ENCODE peak calls at places on chromosomes 5 and 9, in six cellular contexts. N is LoVo; F is psoas muscle; M is mesothelial cell of epicardium; H is stimulated activated CD4-positive, alpha-beta T cell treated with anti-CD3 and anti-CD28 coated beads, TNF-alpha, amount 100 ng/mL, for 24 hours; D is H54. E is an unnamed sample.

GRCh38 chr9:92561374-92562329 is 25.9 kb upstream of the ECM2 start:
- DNase-seq in H (no peak), M (no peak), F (no peak), D (no peak), N (peak), E (no peak)

GRCh38 chr5:176779537-176779936 is 30.8 kb upstream of the UNC5A start:
- DNase-seq in F (no peak), M (peak), H (no peak), N (no peak), D (no peak), E (no peak)

GRCh38 chr5:140208065-140208464 is 33.1 kb downstream of the CYSTM1 start:
- DNase-seq in F (no peak), H (no peak), M (no peak), D (no peak), N (no peak), E (no peak)

GRCh38 chr5:137753227-137753985 is 757 bp downstream of the HNRNPA0 start:
- DNase-seq in D (peak), M (peak), N (no peak), H (peak), F (peak), E (peak)

GRCh38 chr9:136721339-136722092 is 9.1 kb downstream of the DIPK1B start:
- DNase-seq in M (no peak), H (no peak), D (peak), N (no peak), F (no peak), E (peak)

GRCh38 chr5:104186100-104186499 is 623.5 kb upstream of the NUDT12 start:
- DNase-seq in F (peak), M (no peak), D (no peak), N (no peak), H (no peak), E (no peak)

GRCh38 chr5:96614110-96614691 is 48.0 kb upstream of the CAST start:
- DNase-seq in M (peak), N (peak), H (peak), F (no peak), D (peak), E (peak)

GRCh38 chr9:131027048-131027871 is 18.3 kb downstream of the LAMC3 start:
- DNase-seq in N (no peak), H (no peak), D (no peak), M (no peak), F (peak), E (no peak)

GRCh38 chr5:81572201-81572600 is 178.3 kb upstream of the ACOT12 start:
- DNase-seq in H (no peak), D (no peak), F (no peak), N (no peak), M (no peak), E (no peak)